ENCODE peak calls at places on chromosome 2, in ten cellular contexts. S, K, Z, V, L, M, X, G, I and F are unnamed samples.
A peak's percentile ranks its signal among the peaks of the same experiment; 100 is the strongest.

GRCh38 chr2:237259201-237259600 is 154.8 kb downstream of the COL6A3 start:
- DNase-seq in X (no peak), K (no peak), Z (no peak), S (no peak), G (no peak), I (no peak), L (no peak), V (no peak), M (no peak), F (no peak)

GRCh38 chr2:139454251-139454650 is 674.1 kb upstream of the NXPH2 start:
- DNase-seq in X (no peak), K (no peak), Z (no peak), I (no peak), G (no peak), V (no peak), S (no peak), L (no peak), M (no peak), F (no peak)

GRCh38 chr2:26448651-26449050 is 29.3 kb downstream of the OTOF start:
- DNase-seq in V (no peak), S (no peak), X (no peak), Z (no peak), I (no peak), K (no peak), L (no peak), G (no peak), M (peak; percentile 55), F (no peak)

GRCh38 chr2:45102141-45102540 is 92.9 kb upstream of the SIX2 start:
- DNase-seq in Z (no peak), L (no peak), I (no peak), X (no peak), K (no peak), S (no peak), G (no peak), M (no peak), V (no peak), F (no peak)

GRCh38 chr2:186532891-186533290 is 46.8 kb downstream of the ZC3H15 start:
- DNase-seq in K (no peak), G (no peak), M (no peak), S (no peak), L (no peak), Z (no peak), X (peak; percentile 76), I (no peak), V (no peak), F (no peak)

GRCh38 chr2:196336715-196337617 is 165.6 kb upstream of the STK17B start:
- DNase-seq in M (no peak), Z (peak; percentile 13), L (no peak), V (peak; percentile 12), K (no peak), G (no peak), X (peak; percentile 43), I (no peak), S (no peak), F (no peak)

GRCh38 chr2:67583185-67583584 is 186.1 kb downstream of the ETAA1 start:
- DNase-seq in G (no peak), V (no peak), L (no peak), K (no peak), I (no peak), Z (no peak), S (no peak), M (no peak), X (no peak), F (no peak)

GRCh38 chr2:153519260-153519875 is 40.8 kb upstream of the RPRM start:
- DNase-seq in S (peak; percentile 60), I (no peak), X (peak; percentile 48), V (peak; percentile 8), G (peak; percentile 56), Z (peak; percentile 54), M (no peak), L (no peak), K (no peak), F (no peak)

GRCh38 chr2:192298664-192299063 is 103.9 kb upstream of the TMEFF2 start:
- DNase-seq in X (no peak), S (no peak), I (no peak), V (no peak), L (no peak), Z (no peak), M (no peak), G (no peak), K (peak; percentile 17), F (no peak)

GRCh38 chr2:233979748-233980147 is 62.6 kb downstream of the TRPM8 start:
- DNase-seq in S (no peak), I (no peak), M (no peak), G (no peak), X (no peak), V (no peak), Z (no peak), L (no peak), K (no peak), F (no peak)

GRCh38 chr2:238141541-238142318 is 3.3 kb downstream of the KLHL30 start:
- DNase-seq in S (peak; percentile 87), L (peak; percentile 72), M (no peak), Z (peak; percentile 91), X (peak; percentile 16), K (no peak), V (no peak), I (no peak), G (peak; percentile 67), F (no peak)

GRCh38 chr2:222302178-222303018 is 3.6 kb upstream of the PAX3 start:
- DNase-seq in X (no peak), L (no peak), Z (no peak), G (no peak), I (no peak), V (no peak), M (no peak), S (no peak), K (no peak), F (no peak)

GRCh38 chr2:31287681-31288080 is 53.7 kb downstream of the EHD3 start:
- DNase-seq in L (no peak), M (no peak), G (no peak), Z (no peak), V (no peak), K (no peak), X (peak; percentile 68), I (no peak), S (no peak), F (no peak)

GRCh38 chr2:196059491-196059960 is 9.1 kb downstream of the DNAH7 start:
- DNase-seq in X (peak; percentile 6), V (no peak), Z (no peak), L (no peak), G (no peak), K (no peak), M (no peak), I (no peak), S (no peak), F (no peak)

GRCh38 chr2:64777841-64778240 is 124.1 kb upstream of the SERTAD2 start:
- DNase-seq in I (no peak), G (no peak), S (no peak), L (no peak), K (no peak), Z (no peak), X (no peak), M (no peak), V (no peak), F (no peak)

DNA sequence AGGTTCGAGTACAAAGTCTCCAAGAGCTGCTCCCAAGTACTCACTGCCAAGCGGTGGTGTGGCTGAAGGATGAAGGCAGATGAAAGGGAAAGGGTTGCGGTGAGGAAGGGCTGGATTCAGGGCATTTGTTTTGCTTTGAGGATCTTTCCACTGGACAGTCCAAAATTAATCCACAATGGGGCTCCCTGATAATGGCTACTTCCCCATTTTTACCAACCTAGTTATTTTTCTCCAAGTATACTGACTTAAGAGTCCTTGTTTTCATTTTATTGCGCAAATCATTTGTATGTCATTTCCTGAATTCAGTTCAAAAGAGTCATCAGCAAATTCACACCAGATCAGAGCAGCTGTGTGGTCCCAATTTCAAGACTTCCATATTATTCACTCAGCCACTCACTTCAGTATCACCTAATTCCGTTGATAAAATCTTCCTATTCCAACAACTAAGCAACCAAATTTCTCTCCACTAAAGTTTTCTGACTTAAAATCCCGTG is 497 bp upstream of the SESTD1 start:
- DNase-seq in Z (no peak), V (no peak), G (no peak), K (no peak), L (no peak), I (no peak), X (peak; percentile 41), M (no peak), S (no peak), F (no peak)
- H3K27ac ChIP-seq in Z (peak overlapping the region; percentile 91), V (no peak overlapping the region), G (peak overlapping the region; percentile 70), K (no peak overlapping the region), L (peak overlapping the region; percentile 96), I (peak overlapping the region; percentile 96), X (peak overlapping the region; percentile 31), M (peak overlapping the region; percentile 88), S (peak overlapping the region; percentile 93), F (peak overlapping the region; percentile 81)

GRCh38 chr2:74833418-74834233 is at the start of gene HK2:
- DNase-seq in X (peak; percentile 85), S (peak; percentile 86), K (peak; percentile 65), I (peak; percentile 84), Z (peak; percentile 91), V (peak; percentile 70), M (peak; percentile 83), G (peak; percentile 81), L (peak; percentile 57), F (no peak)

GRCh38 chr2:74828534-74828933 is 5.4 kb upstream of the HK2 start:
- DNase-seq in K (no peak), Z (no peak), L (no peak), V (no peak), I (no peak), X (no peak), M (no peak), S (no peak), G (no peak), F (no peak)

GRCh38 chr2:74834806-74835755 is 1.2 kb downstream of the HK2 start:
- DNase-seq in M (no peak), S (peak; percentile 60), Z (peak; percentile 65), G (no peak), V (no peak), K (peak; percentile 65), X (peak; percentile 30), L (no peak), I (peak; percentile 67), F (no peak)

GRCh38 chr2:74835831-74836674 is 2.1 kb downstream of the HK2 start:
- DNase-seq in K (no peak), V (no peak), I (no peak), X (peak; percentile 54), M (no peak), G (no peak), L (no peak), Z (no peak), S (no peak), F (no peak)

GRCh38 chr2:74831693-74832530 is 2.0 kb upstream of the HK2 start:
- DNase-seq in X (no peak), V (no peak), K (no peak), S (no peak), G (no peak), Z (no peak), L (no peak), M (no peak), I (no peak), F (no peak)
- TF ChIP-seq POLR2A in X (no peak), V (no peak), K (no peak), S (no peak), G (no peak), Z (no peak), L (no peak), M (no peak), I (no peak), F (no peak)

GRCh38 chr2:201262718-201263117 is 2.4 kb downstream of the CASP8 start:
- DNase-seq in L (no peak), G (no peak), X (no peak), Z (no peak), K (no peak), V (no peak), I (no peak), M (no peak), S (no peak), F (no peak)
- TF ChIP-seq POLR2AphosphoS5 in L (no peak), G (no peak), X (no peak), Z (no peak), K (no peak), V (no peak), I (no peak), M (no peak), S (no peak), F (no peak)

GRCh38 chr2:55162284-55163006 is 69.6 kb downstream of the CLHC1 start:
- DNase-seq in K (no peak), V (no peak), S (no peak), Z (no peak), M (no peak), I (no peak), L (no peak), G (no peak), X (no peak), F (no peak)
- H3K27ac ChIP-seq in K (no peak overlapping the region), V (no peak overlapping the region), S (no peak overlapping the region), Z (peak overlapping the region; percentile 67), M (peak overlapping the region; percentile 20), I (peak overlapping the region; percentile 65), L (peak overlapping the region; percentile 84), G (peak overlapping the region; percentile 73), X (no peak overlapping the region), F (peak overlapping the region; percentile 59)